ENCODE peak calls at places on chromosomes 1 and 21, in ten cellular contexts. S, O, A, G, D, P, X, Z, R and I are unnamed samples.

GRCh38 chr1:177274687-177275211 is 104.0 kb downstream of the BRINP2 start:
- DNase-seq in O (no peak), P (peak), A (peak), G (peak), R (no peak), Z (no peak), D (peak), S (peak), X (peak), I (no peak)

GRCh38 chr1:82560566-82560965 is 759.8 kb downstream of the ADGRL2 start:
- DNase-seq in R (no peak), O (no peak), Z (no peak), P (no peak), X (no peak), A (no peak), G (no peak), D (no peak), S (no peak), I (no peak)

GRCh38 chr1:112698366-112699310 is 8.3 kb downstream of the RHOC start:
- DNase-seq in S (peak), Z (peak), A (no peak), R (no peak), O (no peak), X (no peak), D (no peak), G (no peak), P (peak), I (peak)

GRCh38 chr1:59290173-59290954 is 6.5 kb upstream of the FGGY start:
- DNase-seq in A (peak), Z (peak), R (no peak), G (no peak), P (peak), X (no peak), O (peak), S (no peak), D (peak), I (no peak)

GRCh38 chr1:214328770-214329455 is 48.0 kb downstream of the SMYD2 start:
- DNase-seq in P (peak), X (peak), G (peak), D (peak), O (peak), R (peak), A (peak), Z (peak), S (peak), I (no peak)

GRCh38 chr1:112706505-112707216 is at the start of gene RHOC:
- DNase-seq in O (no peak), S (peak), G (peak), D (peak), P (peak), R (no peak), Z (peak), A (peak), X (no peak), I (no peak)

GRCh38 chr1:62735491-62736171 is 47.4 kb upstream of the DOCK7 start:
- DNase-seq in A (peak), S (no peak), R (no peak), G (no peak), O (no peak), D (peak), P (no peak), Z (no peak), X (no peak), I (no peak)

GRCh38 chr1:71053146-71053545 is 5.5 kb upstream of the PTGER3 start:
- DNase-seq in R (no peak), O (no peak), D (no peak), G (no peak), Z (no peak), A (no peak), P (no peak), X (no peak), S (no peak), I (no peak)

GRCh38 chr1:153919879-153920852 is 2.6 kb downstream of the GATAD2B start:
- DNase-seq in O (peak), D (peak), G (no peak), R (no peak), A (peak), P (no peak), X (no peak), S (no peak), Z (no peak), I (no peak)

GRCh38 chr1:65075123-65075976 is 72.7 kb upstream of the AK4 start:
- DNase-seq in R (no peak), Z (peak), A (peak), O (peak), X (peak), S (peak), G (peak), D (peak), P (peak), I (no peak)

GRCh38 chr1:213231795-213232231 is 180.8 kb downstream of the RPS6KC1 start:
- DNase-seq in S (no peak), Z (no peak), G (no peak), P (no peak), R (no peak), O (no peak), X (no peak), D (peak), A (peak), I (no peak)

GRCh38 chr1:171142081-171142450 is 43.0 kb upstream of the FMO2 start:
- DNase-seq in P (peak), D (peak), Z (peak), G (peak), O (no peak), X (peak), A (peak), S (peak), R (no peak), I (peak)

GRCh38 chr21:45827881-45828579 is 153.5 kb upstream of the COL6A1 start:
- DNase-seq in O (no peak), D (no peak), S (no peak), P (no peak), Z (no peak), R (no peak), G (no peak), X (no peak), A (no peak), I (no peak)

GRCh38 chr1:221921936-221922335 is 180.0 kb upstream of the DUSP10 start:
- DNase-seq in X (no peak), O (no peak), Z (no peak), G (no peak), S (no peak), A (no peak), D (peak), P (no peak), R (no peak), I (no peak)

GRCh38 chr1:186626969-186627368 is 53.3 kb downstream of the PTGS2 start:
- DNase-seq in P (no peak), R (no peak), Z (no peak), O (no peak), S (no peak), D (peak), A (no peak), X (no peak), G (no peak), I (no peak)

GRCh38 chr1:109368464-109368863 is 29.3 kb downstream of the SORT1 start:
- DNase-seq in R (no peak), A (no peak), P (no peak), Z (no peak), S (no peak), D (no peak), X (no peak), O (no peak), G (no peak), I (no peak)

GRCh38 chr1:109365642-109366204 is 32.0 kb downstream of the SORT1 start:
- DNase-seq in X (no peak), A (no peak), O (no peak), D (no peak), Z (peak), P (no peak), G (no peak), R (no peak), S (no peak), I (no peak)

GRCh38 chr1:109371271-109371739 is 26.4 kb downstream of the SORT1 start:
- DNase-seq in A (peak), X (no peak), O (no peak), S (no peak), G (peak), Z (no peak), R (no peak), D (peak), P (no peak), I (no peak)

GRCh38 chr1:109370712-109371270 is 26.9 kb downstream of the SORT1 start:
- DNase-seq in D (peak), R (no peak), A (peak), P (no peak), X (no peak), O (no peak), Z (no peak), G (no peak), S (no peak), I (no peak)

GRCh38 chr1:109369167-109369746 is 28.5 kb downstream of the SORT1 start:
- DNase-seq in P (no peak), X (no peak), S (no peak), A (peak), O (no peak), Z (no peak), R (no peak), G (no peak), D (peak), I (no peak)
- H3K27ac ChIP-seq in P (no peak), X (peak), S (peak), A (no peak), O (no peak), Z (no peak), R (peak), G (peak), D (peak), I (peak)

DNA sequence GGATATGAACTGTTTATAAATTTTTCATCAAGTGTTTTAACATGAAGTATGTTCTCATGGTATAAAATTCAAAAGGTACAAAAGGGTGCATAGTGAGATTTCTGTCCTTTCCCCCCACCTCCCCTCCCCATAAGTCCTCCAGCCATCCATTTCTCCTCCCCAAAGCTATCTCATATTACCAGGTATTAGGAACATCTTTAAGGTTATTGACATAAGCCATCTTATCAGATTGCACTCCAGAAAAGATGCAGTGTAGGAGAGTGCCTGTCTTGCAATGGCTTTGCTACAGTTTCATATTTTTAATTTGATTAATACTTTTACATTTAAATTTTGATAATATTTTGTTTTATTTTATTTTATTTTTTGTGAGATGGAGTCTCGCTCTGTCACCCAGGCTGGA is 13.5 kb upstream of the HPCAL4 start:
- DNase-seq in P (no peak), D (no peak), G (no peak), O (no peak), R (no peak), Z (no peak), A (no peak), S (no peak), X (no peak), I (no peak)
- H3K27ac ChIP-seq in P (no peak), D (no peak), G (no peak), O (no peak), R (no peak), Z (no peak), A (no peak), S (no peak), X (no peak), I (no peak)

GRCh38 chr1:23800396-23801337 is at the start of gene GALE:
- DNase-seq in P (peak), G (peak), D (peak), R (peak), A (peak), S (peak), X (peak), Z (peak), O (peak), I (peak)
- H3K27ac ChIP-seq in P (peak), G (peak), D (peak), R (peak), A (peak), S (peak), X (peak), Z (peak), O (peak), I (peak)

DNA sequence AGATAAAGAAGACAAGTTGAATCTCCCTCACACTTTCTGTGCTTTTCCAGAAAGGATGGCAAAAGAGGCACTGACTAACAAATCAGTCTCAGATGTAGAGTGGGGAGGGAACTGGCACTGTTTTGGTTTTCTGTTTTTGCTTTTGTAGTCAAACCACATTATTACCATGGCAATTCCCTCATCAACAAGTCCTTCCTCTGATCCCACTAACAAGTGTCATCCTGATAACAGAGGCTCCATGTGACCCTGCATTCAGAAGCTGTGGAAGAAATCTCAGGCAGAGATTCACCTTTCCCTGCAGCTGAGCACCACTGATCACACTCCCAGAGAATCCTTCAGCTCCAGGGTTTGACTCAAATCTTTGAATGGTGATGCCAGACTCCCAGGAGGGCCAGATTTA is 203.4 kb downstream of the TNR start:
- DNase-seq in S (no peak), D (no peak), P (no peak), Z (no peak), O (no peak), R (no peak), X (no peak), G (no peak), A (no peak), I (no peak)
- H3K27ac ChIP-seq in S (no peak), D (no peak), P (no peak), Z (no peak), O (no peak), R (no peak), X (no peak), G (no peak), A (no peak), I (no peak)

GRCh38 chr1:39672551-39672947 is 642 bp upstream of the NT5C1A start:
- DNase-seq in P (peak), G (no peak), A (no peak), D (no peak), S (no peak), Z (no peak), R (no peak), O (no peak), X (no peak), I (no peak)
- H3K27ac ChIP-seq in P (no peak), G (no peak), A (no peak), D (no peak), S (peak), Z (no peak), R (no peak), O (no peak), X (no peak), I (no peak)

DNA sequence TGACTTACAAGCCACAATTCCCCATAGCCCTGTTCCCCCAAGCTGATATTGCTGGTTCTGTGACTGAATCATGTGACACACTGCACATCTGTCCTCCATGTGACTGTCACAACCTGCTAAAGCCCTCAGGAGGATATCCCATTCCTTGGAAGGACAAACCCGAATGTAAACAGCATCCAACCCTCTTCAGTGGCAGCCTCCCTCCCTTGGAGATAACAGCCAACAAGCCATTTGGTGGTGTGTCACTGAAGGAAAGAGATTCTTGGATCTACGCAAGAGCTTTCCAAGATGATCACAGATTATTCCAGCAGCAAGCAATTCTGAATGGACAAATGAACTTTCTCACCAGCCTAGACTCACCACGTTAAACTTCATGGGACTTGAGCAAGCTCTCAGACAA is 153.9 kb upstream of the TIAM1 start:
- DNase-seq in A (no peak), Z (no peak), O (no peak), R (no peak), S (no peak), X (no peak), G (no peak), D (no peak), P (no peak), I (no peak)
- H3K27ac ChIP-seq in A (no peak), Z (no peak), O (no peak), R (no peak), S (no peak), X (no peak), G (no peak), D (no peak), P (no peak), I (no peak)

GRCh38 chr1:237145379-237145778 is 103.4 kb downstream of the RYR2 start:
- DNase-seq in R (no peak), O (no peak), Z (no peak), G (no peak), D (no peak), A (no peak), X (no peak), S (no peak), P (no peak), I (no peak)
- H3K27ac ChIP-seq in R (no peak), O (no peak), Z (no peak), G (peak), D (no peak), A (no peak), X (no peak), S (peak), P (no peak), I (peak)

GRCh38 chr1:230704830-230705229 is 9.1 kb downstream of the AGT start:
- DNase-seq in D (no peak), G (no peak), A (no peak), R (no peak), P (no peak), O (no peak), S (no peak), X (no peak), Z (no peak), I (no peak)
- H3K27ac ChIP-seq in D (no peak), G (no peak), A (no peak), R (no peak), P (no peak), O (no peak), S (no peak), X (no peak), Z (no peak), I (no peak)

GRCh38 chr21:38813143-38813542 is 7.4 kb downstream of the ETS2 start:
- DNase-seq in O (no peak), X (no peak), P (no peak), D (no peak), A (no peak), G (no peak), Z (no peak), R (no peak), S (no peak), I (peak)

GRCh38 chr21:38815060-38815405 is 9.3 kb downstream of the ETS2 start:
- DNase-seq in Z (no peak), O (no peak), X (no peak), R (no peak), S (no peak), P (no peak), D (peak), A (peak), G (no peak), I (no peak)

GRCh38 chr21:38813554-38813953 is 7.8 kb downstream of the ETS2 start:
- DNase-seq in S (no peak), O (no peak), R (no peak), G (no peak), P (no peak), X (no peak), D (no peak), A (peak), Z (no peak), I (no peak)

GRCh38 chr21:38816400-38816973 is 10.8 kb downstream of the ETS2 start:
- DNase-seq in Z (no peak), D (no peak), G (no peak), X (no peak), A (no peak), R (no peak), O (no peak), S (no peak), P (no peak), I (peak)

GRCh38 chr21:38814126-38815059 is 8.7 kb downstream of the ETS2 start:
- DNase-seq in R (no peak), G (no peak), O (no peak), D (no peak), S (no peak), X (no peak), A (no peak), P (no peak), Z (peak), I (peak)
- H3K27ac ChIP-seq in R (peak), G (no peak), O (peak), D (peak), S (no peak), X (no peak), A (peak), P (no peak), Z (peak), I (no peak)